ENCODE peak calls at places on chromosomes 7 and 10, in four cellular contexts. T is HepG2, N is uterus, R is A549. P is an unnamed sample.

GRCh38 chr7:39153113-39153512 is 175.4 kb downstream of the POU6F2 start:
- DNase-seq in N (no peak), T (no peak), R (no peak), P (no peak)

GRCh38 chr10:94991243-94991888 is 52.9 kb downstream of the CYP2C9 start:
- DNase-seq in N (no peak), T (peak), R (peak), P (no peak)

GRCh38 chr10:133124357-133125211 is 35.4 kb upstream of the KNDC1 start:
- DNase-seq in N (no peak), T (no peak), R (peak), P (no peak)

GRCh38 chr7:19117870-19118608 is 603 bp upstream of the TWIST1 start:
- DNase-seq in T (no peak), N (no peak), R (no peak), P (no peak)

GRCh38 chr7:70949862-70950261 is 182.1 kb upstream of the GALNT17 start:
- DNase-seq in N (no peak), R (no peak), T (no peak), P (no peak)

GRCh38 chr7:99379043-99379577 is 4.6 kb downstream of the ARPC1B start:
- DNase-seq in R (peak), N (peak), T (no peak), P (peak)

GRCh38 chr10:48493083-48493871 is 111.6 kb downstream of the ARHGAP22 start:
- DNase-seq in N (no peak), T (no peak), R (no peak), P (peak)

GRCh38 chr10:86744067-86744725 is 12.2 kb upstream of the BMPR1A start:
- DNase-seq in N (no peak), R (no peak), T (no peak), P (no peak)

GRCh38 chr7:29122081-29122480 is 24.3 kb downstream of the CPVL start:
- DNase-seq in R (no peak), N (no peak), T (no peak), P (no peak)

GRCh38 chr10:35421553-35422178 is 85.4 kb downstream of the CCNY start:
- DNase-seq in R (peak), T (peak), N (peak), P (no peak)

GRCh38 chr10:133332936-133333699 is 3.6 kb downstream of the CALY start:
- DNase-seq in R (no peak), N (no peak), T (no peak), P (no peak)

GRCh38 chr10:6782378-6782777 is 202.3 kb upstream of the PRKCQ start:
- DNase-seq in N (no peak), R (no peak), T (no peak), P (no peak)

GRCh38 chr10:6786579-6787031 is 206.5 kb upstream of the PRKCQ start:
- DNase-seq in N (no peak), T (no peak), R (peak), P (no peak)

GRCh38 chr10:6788191-6788590 is 208.1 kb upstream of the PRKCQ start:
- DNase-seq in T (no peak), N (no peak), R (no peak), P (no peak)

DNA sequence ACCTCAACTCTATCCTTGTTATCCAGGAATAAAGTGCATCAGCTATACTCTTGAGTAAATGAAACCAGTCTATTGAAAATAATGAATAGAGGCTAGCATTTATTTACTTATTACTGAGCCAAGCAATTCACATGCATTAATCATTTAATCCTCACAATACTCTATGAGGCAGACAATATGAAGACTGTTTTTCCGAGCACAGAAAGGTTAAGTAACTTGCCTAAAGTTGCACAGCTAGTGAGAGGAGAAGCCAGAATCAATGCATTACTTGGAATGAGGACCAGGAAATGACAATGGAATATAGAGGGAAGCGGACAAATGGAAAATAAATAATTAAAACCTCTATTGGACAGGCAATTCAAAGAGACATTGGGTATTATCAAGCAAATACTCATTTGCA is 207.6 kb upstream of the PRKCQ start:
- DNase-seq in N (no peak), T (no peak), R (no peak), P (no peak)
- H3K4me3 ChIP-seq in N (no peak), T (no peak), R (no peak), P (no peak)

GRCh38 chr7:128883622-128884549 is 21.2 kb downstream of the ATP6V1F start:
- DNase-seq in R (peak), N (peak), T (peak), P (peak)
- TF ChIP-seq POLR2A in R (no peak), N (no peak), T (no peak), P (peak)

GRCh38 chr10:96697438-96697837 is 22.9 kb downstream of the PIK3AP1 start:
- DNase-seq in N (no peak), R (no peak), T (no peak), P (no peak)

GRCh38 chr10:96703358-96703757 is 17.0 kb downstream of the PIK3AP1 start:
- DNase-seq in T (no peak), N (no peak), R (no peak), P (no peak)

GRCh38 chr10:96699613-96700012 is 20.7 kb downstream of the PIK3AP1 start:
- DNase-seq in T (no peak), R (no peak), N (no peak), P (no peak)

GRCh38 chr10:96700477-96701099 is 19.7 kb downstream of the PIK3AP1 start:
- DNase-seq in N (no peak), T (no peak), R (no peak), P (peak)

DNA sequence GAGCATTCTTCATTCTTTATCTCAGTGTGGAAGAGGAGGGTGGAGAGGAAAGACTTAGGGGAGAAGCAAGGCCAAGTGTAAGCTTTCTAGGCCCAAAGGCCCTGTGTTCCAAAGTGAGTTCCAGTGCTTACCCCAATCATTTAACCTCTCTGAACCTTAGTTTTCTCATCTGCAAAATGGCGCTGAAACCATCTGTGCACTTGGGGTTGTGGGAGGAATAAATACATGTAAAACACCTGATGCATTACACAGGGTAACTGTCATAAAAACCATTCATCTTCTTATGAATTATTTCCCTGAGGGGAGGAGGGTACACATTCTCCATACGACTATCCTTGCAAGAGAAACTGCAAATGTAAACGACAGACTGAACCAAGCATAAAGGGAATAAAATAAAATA is 19.0 kb downstream of the PIK3AP1 start:
- DNase-seq in N (no peak), R (no peak), T (no peak), P (no peak)
- H3K4me3 ChIP-seq in N (no peak), R (no peak), T (no peak), P (no peak)

GRCh38 chr7:45136106-45137060 is 21.2 kb upstream of the RAMP3 start:
- DNase-seq in R (peak), N (peak), T (peak), P (no peak)
- TF ChIP-seq POLR2A in R (no peak), N (no peak), T (no peak), P (no peak)

GRCh38 chr10:28332699-28333098 is 29.8 kb upstream of the MPP7 start:
- DNase-seq in N (no peak), R (no peak), T (no peak), P (no peak)

GRCh38 chr10:28328346-28328745 is 25.5 kb upstream of the MPP7 start:
- DNase-seq in T (no peak), N (no peak), R (no peak), P (no peak)

GRCh38 chr10:28331821-28332220 is 29.0 kb upstream of the MPP7 start:
- DNase-seq in N (no peak), R (no peak), T (no peak), P (no peak)

GRCh38 chr10:28326516-28327493 is 23.9 kb upstream of the MPP7 start:
- DNase-seq in T (peak), N (peak), R (no peak), P (no peak)

GRCh38 chr10:28327494-28327886 is 24.6 kb upstream of the MPP7 start:
- DNase-seq in R (no peak), T (no peak), N (no peak), P (no peak)
- H3K4me3 ChIP-seq in R (no peak), T (no peak), N (no peak), P (no peak)

GRCh38 chr7:100825760-100826545 is 1.4 kb downstream of the EPHB4 start:
- DNase-seq in N (peak), R (peak), T (peak), P (no peak)

GRCh38 chr7:100829150-100829716 is 1.9 kb upstream of the EPHB4 start:
- DNase-seq in R (no peak), T (no peak), N (peak), P (no peak)

GRCh38 chr7:100826546-100827329 is 585 bp downstream of the EPHB4 start:
- DNase-seq in R (no peak), N (peak), T (no peak), P (no peak)

GRCh38 chr7:100825215-100825671 is 2.1 kb downstream of the EPHB4 start:
- DNase-seq in N (no peak), T (no peak), R (no peak), P (no peak)

GRCh38 chr7:100827330-100828226 is at the start of gene EPHB4:
- DNase-seq in N (peak), R (peak), T (peak), P (peak)
- TF ChIP-seq POLR2A in N (peak), R (peak), T (peak), P (no peak)

GRCh38 chr7:22351329-22351692 is 5.6 kb downstream of the RAPGEF5 start:
- DNase-seq in R (no peak), T (peak), N (no peak), P (no peak)
- H3K4me3 ChIP-seq in R (no peak), T (peak), N (no peak), P (no peak)

DNA sequence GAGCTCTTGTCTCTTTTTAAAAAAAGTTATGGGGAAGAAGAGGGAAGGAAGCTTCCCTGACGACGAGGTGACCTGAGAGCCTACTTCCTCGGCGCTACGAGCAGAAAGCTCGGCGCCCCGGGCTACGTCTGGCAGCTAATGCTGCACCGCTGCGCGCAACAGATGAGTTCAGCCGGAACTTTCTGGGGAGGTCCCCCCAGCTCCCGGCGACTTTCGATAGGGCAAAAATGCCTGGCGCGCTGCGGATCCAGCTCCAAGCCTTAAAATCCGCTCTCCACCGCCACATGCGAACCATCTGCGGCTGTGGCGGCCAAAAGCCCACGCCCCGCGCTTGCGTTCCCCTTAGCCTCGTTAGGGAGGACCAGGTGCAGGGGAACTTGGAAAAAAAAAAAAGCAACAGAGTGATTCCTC is 620 bp downstream of the P4HA1 start:
- DNase-seq in R (peak), T (no peak), N (peak), P (peak)
- TF ChIP-seq POLR2A in R (no peak), T (peak), N (no peak), P (peak)

GRCh38 chr10:11351801-11352200 is 259.6 kb downstream of the USP6NL start:
- DNase-seq in T (no peak), R (no peak), N (no peak), P (peak)
- H3K4me3 ChIP-seq in T (no peak), R (no peak), N (no peak), P (no peak)

GRCh38 chr10:62108768-62109430 is 159.7 kb downstream of the RTKN2 start:
- DNase-seq in R (no peak), N (no peak), T (no peak), P (no peak)
- TF ChIP-seq POLR2A in R (no peak), N (no peak), T (no peak), P (no peak)

P was measured in Peyer's patch.